ENCODE peak calls at places on chromosome 13, in six cellular contexts. J is AG09319, N is GM06990, B is M059J, H is HCEC 1CT, R is HT1080. F is an unnamed sample.

GRCh38 chr13:99953138-99953755 is 18.3 kb downstream of the ZIC5 start:
- DNase-seq in N (no peak), J (no peak), H (no peak), B (no peak), R (no peak), F (no peak)

GRCh38 chr13:31930901-31931522 is 100.6 kb upstream of the FRY start:
- DNase-seq in H (no peak), J (no peak), R (peak), B (peak), N (peak), F (no peak)

GRCh38 chr13:30572859-30573275 is 44.9 kb upstream of the USPL1 start:
- DNase-seq in H (peak), J (no peak), B (peak), R (peak), N (no peak), F (peak)

GRCh38 chr13:89407357-89407756 is 1736.2 kb downstream of the SLITRK5 start:
- DNase-seq in B (no peak), R (no peak), N (no peak), J (no peak), H (no peak), F (no peak)

GRCh38 chr13:24671367-24672117 is 8.7 kb upstream of the ATP12A start:
- DNase-seq in R (peak), N (no peak), B (peak), J (peak), H (peak), F (peak)

GRCh38 chr13:20360835-20361412 is 128.8 kb upstream of the GJB6 start:
- DNase-seq in N (no peak), B (no peak), R (no peak), H (peak), J (no peak), F (no peak)

GRCh38 chr13:45492538-45492937 is 27.8 kb downstream of the COG3 start:
- DNase-seq in J (no peak), B (no peak), R (peak), N (no peak), H (peak), F (no peak)

GRCh38 chr13:73174521-73175010 is 115.8 kb downstream of the KLF5 start:
- DNase-seq in R (no peak), H (no peak), J (no peak), N (no peak), B (no peak), F (no peak)

GRCh38 chr13:27226991-27227390 is 24.4 kb upstream of the RPL21 start:
- DNase-seq in R (no peak), H (no peak), N (no peak), J (no peak), B (no peak), F (no peak)

GRCh38 chr13:40777166-40777956 is 6.4 kb upstream of the MRPS31 start:
- DNase-seq in J (no peak), N (peak), R (peak), H (peak), B (peak), F (peak)

GRCh38 chr13:50123862-50124535 is 108.8 kb downstream of the KCNRG start:
- DNase-seq in N (no peak), H (peak), R (peak), J (peak), B (peak), F (peak)

GRCh38 chr13:34300559-34300958 is 482.6 kb downstream of the RFC3 start:
- DNase-seq in R (peak), N (no peak), H (no peak), J (no peak), B (peak), F (no peak)

GRCh38 chr13:42392180-42392579 is 120.2 kb downstream of the AKAP11 start:
- DNase-seq in B (no peak), H (no peak), R (no peak), J (no peak), N (no peak), F (no peak)

GRCh38 chr13:88764103-88764502 is 1092.9 kb downstream of the SLITRK5 start:
- DNase-seq in J (no peak), B (no peak), R (no peak), N (no peak), H (no peak), F (no peak)

GRCh38 chr13:41028051-41028450 is 8.9 kb upstream of the ELF1 start:
- DNase-seq in J (no peak), R (peak), B (peak), H (no peak), N (no peak), F (no peak)

GRCh38 chr13:99371956-99372355 is 64.8 kb upstream of the GPR183 start:
- DNase-seq in N (no peak), J (no peak), R (no peak), B (no peak), H (no peak), F (no peak)

GRCh38 chr13:35818577-35819165 is 312.5 kb downstream of the DCLK1 start:
- DNase-seq in H (peak), J (peak), R (peak), B (peak), N (no peak), F (peak)

GRCh38 chr13:85586422-85586831 is 212.8 kb downstream of the SLITRK6 start:
- DNase-seq in B (peak), J (no peak), N (no peak), R (peak), H (peak), F (no peak)

GRCh38 chr13:51767100-51767499 is 36.9 kb downstream of the DHRS12 start:
- DNase-seq in J (no peak), R (no peak), N (no peak), H (no peak), B (no peak), F (peak)

GRCh38 chr13:102907016-102907756 is 61.4 kb downstream of the ERCC5 start:
- DNase-seq in N (peak), R (no peak), J (no peak), H (peak), B (no peak), F (no peak)

GRCh38 chr13:113882266-113882627 is 18.4 kb upstream of the GAS6 start:
- DNase-seq in R (no peak), B (no peak), J (no peak), N (no peak), H (no peak), F (no peak)

GRCh38 chr13:111924676-111925075 is 142.3 kb upstream of the SOX1 start:
- DNase-seq in B (no peak), H (no peak), J (no peak), R (no peak), N (no peak), F (no peak)

GRCh38 chr13:31072041-31072440 is 89.7 kb downstream of the HSPH1 start:
- DNase-seq in R (peak), B (peak), H (peak), N (no peak), J (no peak), F (no peak)

GRCh38 chr13:66887088-66887487 is 343.0 kb downstream of the PCDH9 start:
- DNase-seq in N (no peak), R (no peak), B (no peak), J (no peak), H (no peak), F (peak)

GRCh38 chr13:61275740-61276139 is 139.9 kb downstream of the PCDH20 start:
- DNase-seq in J (no peak), N (no peak), R (no peak), H (no peak), B (peak), F (no peak)

GRCh38 chr13:100392709-100393630 is 195.6 kb downstream of the GGACT start:
- DNase-seq in R (peak), J (peak), N (no peak), H (peak), B (peak), F (no peak)

GRCh38 chr13:80469841-80470378 is 129.0 kb upstream of the SPRY2 start:
- DNase-seq in B (no peak), R (peak), N (no peak), J (no peak), H (peak), F (no peak)